ENCODE peak calls at places on chromosomes 7 and 10, in four cellular contexts. D is left ventricle myocardium inferior, N is heart right ventricle, P is mammary epithelial cell. U is an unnamed sample.

GRCh38 chr7:4670791-4671190 is 11.3 kb upstream of the FOXK1 start:
- DNase-seq in D (no peak), N (no peak), P (no peak), U (no peak)

GRCh38 chr10:24382045-24382444 is 173.1 kb downstream of the KIAA1217 start:
- DNase-seq in D (no peak), N (no peak), P (no peak), U (no peak)

GRCh38 chr7:80014507-80014906 is 120.1 kb upstream of the GNAI1 start:
- DNase-seq in D (no peak), N (no peak), P (peak; percentile 1), U (no peak)

GRCh38 chr10:117198088-117198487 is 799 bp downstream of the KCNK18 start:
- DNase-seq in D (no peak), N (no peak), P (no peak), U (no peak)

GRCh38 chr7:110442386-110442837 is 648.5 kb upstream of the LRRN3 start:
- DNase-seq in D (no peak), N (no peak), P (peak; percentile 40), U (peak; percentile 44)

GRCh38 chr10:102627446-102628293 is 16.6 kb upstream of the TRIM8 start:
- DNase-seq in D (peak; percentile 49), N (peak; percentile 55), P (peak; percentile 66), U (no peak)

GRCh38 chr7:564176-564890 is 44.7 kb upstream of the PDGFA start:
- DNase-seq in D (no peak), N (no peak), P (no peak), U (no peak)

GRCh38 chr7:158684329-158684728 is 20.3 kb downstream of the NCAPG2 start:
- DNase-seq in D (no peak), N (no peak), P (no peak), U (no peak)

GRCh38 chr10:69645296-69645665 is 15.2 kb downstream of the FAM241B start:
- DNase-seq in D (no peak), N (no peak), P (no peak), U (no peak)

GRCh38 chr7:127819975-127820778 is 168.2 kb downstream of the SND1 start:
- DNase-seq in D (no peak), N (no peak), P (peak; percentile 11), U (no peak)

GRCh38 chr10:119132521-119133345 is 28.8 kb downstream of the DENND10 start:
- DNase-seq in D (no peak), N (no peak), P (no peak), U (no peak)

GRCh38 chr10:126131338-126131737 is 235.0 kb downstream of the FANK1 start:
- DNase-seq in D (no peak), N (no peak), P (no peak), U (no peak)

GRCh38 chr10:114631678-114632417 is 26.2 kb downstream of the ABLIM1 start:
- DNase-seq in D (peak; percentile 56), N (peak; percentile 57), P (no peak), U (peak; percentile 49)

GRCh38 chr7:116501425-116502167 is 2.1 kb downstream of the CAV2 start:
- DNase-seq in D (peak; percentile 30), N (no peak), P (peak; percentile 48), U (no peak)

GRCh38 chr10:58967551-58968418 is 208.7 kb upstream of the PHYHIPL start:
- DNase-seq in D (peak; percentile 18), N (peak; percentile 30), P (peak; percentile 19), U (peak; percentile 58)

GRCh38 chr7:112550468-112551060 is 69.8 kb downstream of the LSMEM1 start:
- DNase-seq in D (no peak), N (no peak), P (peak; percentile 60), U (peak; percentile 15)

GRCh38 chr7:140036224-140036651 is 26.5 kb downstream of the PARP12 start:
- DNase-seq in D (no peak), N (no peak), P (no peak), U (no peak)

GRCh38 chr7:23334482-23335056 is 35.4 kb downstream of the MALSU1 start:
- DNase-seq in D (no peak), N (no peak), P (peak; percentile 97), U (peak; percentile 80)

GRCh38 chr10:33235951-33236350 is 98.5 kb downstream of the NRP1 start:
- DNase-seq in D (no peak), N (no peak), P (no peak), U (no peak)

GRCh38 chr7:17774248-17774647 is 166.0 kb downstream of the SNX13 start:
- DNase-seq in D (no peak), N (no peak), P (peak; percentile 88), U (peak; percentile 73)

GRCh38 chr7:102064361-102065025 is 222.2 kb upstream of the SH2B2 start:
- DNase-seq in D (peak; percentile 52), N (peak; percentile 31), P (peak; percentile 64), U (no peak)

GRCh38 chr10:119642556-119643111 is 8.5 kb upstream of the BAG3 start:
- DNase-seq in D (no peak), N (no peak), P (peak; percentile 43), U (peak; percentile 68)

GRCh38 chr10:77004917-77005564 is 632.6 kb downstream of the KCNMA1 start:
- DNase-seq in D (no peak), N (no peak), P (peak; percentile 41), U (peak; percentile 4)

GRCh38 chr7:107170051-107170661 is 1.4 kb downstream of the HBP1 start:
- DNase-seq in D (no peak), N (no peak), P (no peak), U (no peak)

DNA sequence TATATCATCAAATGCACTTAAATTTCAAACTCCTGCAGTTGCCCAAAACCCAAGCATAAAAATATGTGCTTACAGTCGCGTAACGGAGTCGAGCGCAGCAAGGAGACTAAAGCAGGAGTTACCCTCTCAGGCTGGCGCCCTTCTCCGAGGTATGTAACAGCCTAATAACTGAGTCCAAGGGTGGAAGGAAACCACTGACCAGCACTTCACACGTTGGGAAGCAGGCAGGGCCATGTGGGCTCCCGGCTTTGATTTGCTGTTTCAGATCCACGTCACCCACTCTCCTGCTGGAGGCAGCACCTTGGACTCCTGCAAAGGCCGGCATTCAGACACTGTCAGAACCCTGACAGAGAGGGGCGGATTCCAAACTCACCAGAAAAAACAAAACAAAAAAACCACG is 123.8 kb downstream of the DIP2C start:
- DNase-seq in D (no peak), N (no peak), P (no peak), U (no peak)
- H3K27me3 ChIP-seq in D (no peaks in the 10 kb centered on the region), N (no peaks in the 10 kb centered on the region), P (no peaks in the 10 kb centered on the region), U (peaks cover 65% of the 10 kb centered on the region)

GRCh38 chr10:78035933-78036583 is 2.4 kb downstream of the RPS24 start:
- DNase-seq in D (no peak), N (no peak), P (no peak), U (no peak)
- H3K4me3 ChIP-seq in D (no peak overlapping the region), N (no peak overlapping the region), P (peak overlapping the region; percentile 72), U (peak overlapping the region; percentile 86)

GRCh38 chr7:156935250-156935649 is 14.3 kb upstream of the NOM1 start:
- DNase-seq in D (no peak), N (no peak), P (peak; percentile 59), U (no peak)
- H3K27me3 ChIP-seq in D (peaks cover 36% of the 10 kb centered on the region), N (peaks cover 1% of the 10 kb centered on the region), P (no peaks in the 10 kb centered on the region), U (peaks cover 4% of the 10 kb centered on the region)

DNA sequence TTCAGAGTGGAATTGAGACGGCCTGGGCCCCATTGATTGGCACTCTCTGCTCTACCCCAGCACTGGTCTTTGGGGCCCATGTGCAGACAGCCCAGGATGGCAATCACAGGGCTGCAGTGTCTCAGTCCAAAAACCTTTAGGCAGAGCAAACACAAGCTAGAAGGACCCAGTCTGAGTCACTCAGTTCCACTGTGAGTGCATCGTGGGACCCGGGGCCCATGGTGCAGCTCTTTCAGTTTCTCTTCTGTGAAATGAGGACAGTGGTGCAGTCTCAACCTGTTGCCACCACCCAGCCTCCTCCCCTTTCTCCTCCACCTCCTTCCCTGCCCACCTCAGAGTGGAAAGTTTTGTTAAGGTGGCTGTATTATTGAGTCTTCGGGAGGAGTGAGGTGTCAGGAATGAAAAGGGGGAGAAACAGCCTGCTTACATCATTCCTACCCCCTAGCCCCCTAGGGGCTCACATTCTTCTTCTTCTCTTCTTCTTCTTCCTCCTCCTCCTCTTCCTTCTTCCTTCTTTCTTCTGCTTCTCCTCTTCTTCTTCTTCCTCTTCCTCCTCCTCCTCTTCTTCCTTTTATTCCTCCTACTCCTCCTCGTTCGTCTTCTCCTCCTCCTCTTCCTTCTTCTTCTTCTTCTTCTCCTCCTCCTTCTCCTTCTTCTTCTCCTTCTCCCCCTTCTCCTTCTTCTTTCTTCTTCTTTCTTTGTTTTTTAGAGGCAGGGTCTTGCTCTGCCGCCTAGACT is 19.5 kb upstream of the CARD11 start:
- DNase-seq in D (no peak), N (no peak), P (no peak), U (no peak)
- H3K4me3 ChIP-seq in D (no peak overlapping the region), N (no peak overlapping the region), P (no peak overlapping the region), U (no peak overlapping the region)

GRCh38 chr7:94922457-94922856 is 15.1 kb downstream of the PPP1R9A start:
- DNase-seq in D (no peak), N (no peak), P (no peak), U (no peak)
- H3K27me3 ChIP-seq in D (no peaks in the 10 kb centered on the region), N (no peaks in the 10 kb centered on the region), P (no peaks in the 10 kb centered on the region), U (no peaks in the 10 kb centered on the region)

GRCh38 chr10:14837003-14837755 is 658 bp downstream of the CDNF start:
- DNase-seq in D (no peak), N (no peak), P (peak; percentile 40), U (no peak)

GRCh38 chr10:14833106-14833505 is 4.7 kb downstream of the CDNF start:
- DNase-seq in D (no peak), N (no peak), P (no peak), U (no peak)

GRCh38 chr10:14838582-14839304 is 637 bp downstream of the HSPA14 start:
- DNase-seq in D (peak; percentile 29), N (peak; percentile 39), P (peak; percentile 17), U (peak; percentile 7)

GRCh38 chr10:14837756-14838581 is at the start of the genes CDNF, HSPA14 and MSANTD7:
- DNase-seq in D (peak; percentile 99), N (peak; percentile 100), P (peak; percentile 99), U (peak; percentile 94)

GRCh38 chr10:14834588-14834987 is 3.2 kb downstream of the CDNF start:
- DNase-seq in D (no peak), N (no peak), P (no peak), U (no peak)
- H3K4me3 ChIP-seq in D (no peak overlapping the region), N (no peak overlapping the region), P (no peak overlapping the region), U (no peak overlapping the region)

GRCh38 chr7:105876964-105877601 is 684 bp upstream of the ATXN7L1 start:
- DNase-seq in D (peak; percentile 32), N (peak; percentile 40), P (peak; percentile 29), U (peak; percentile 47)

GRCh38 chr7:105880571-105881330 is 4.4 kb upstream of the ATXN7L1 start:
- DNase-seq in D (no peak), N (no peak), P (no peak), U (no peak)

GRCh38 chr7:105879782-105880181 is 3.4 kb upstream of the ATXN7L1 start:
- DNase-seq in D (no peak), N (no peak), P (no peak), U (no peak)

GRCh38 chr7:105877736-105878135 is 1.3 kb upstream of the ATXN7L1 start:
- DNase-seq in D (no peak), N (no peak), P (no peak), U (no peak)

GRCh38 chr7:105878746-105879605 is 2.6 kb upstream of the ATXN7L1 start:
- DNase-seq in D (no peak), N (no peak), P (no peak), U (no peak)
- H3K27me3 ChIP-seq in D (no peaks in the 10 kb centered on the region), N (peaks cover 18% of the 10 kb centered on the region), P (no peaks in the 10 kb centered on the region), U (no peaks in the 10 kb centered on the region)

DNA sequence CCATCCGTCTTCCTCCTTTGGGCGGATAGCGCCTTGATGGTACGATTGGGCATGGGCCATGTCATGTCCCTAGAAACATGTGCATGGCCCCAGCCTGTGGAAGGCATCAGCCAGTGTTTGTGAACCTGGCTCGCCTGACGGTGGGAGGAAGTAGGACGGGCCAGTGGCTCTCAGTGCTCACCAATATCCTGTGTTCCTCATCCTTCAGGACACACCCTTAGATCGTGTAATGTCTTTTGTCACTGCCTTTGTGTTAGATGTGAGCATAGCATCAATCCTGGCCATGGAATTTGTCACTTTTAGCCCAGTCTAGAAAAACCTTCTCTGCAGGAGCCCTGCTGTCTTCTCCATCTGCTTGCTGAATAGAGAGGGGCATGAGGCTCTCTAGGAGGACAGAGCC is 77.6 kb downstream of the PFKFB3 start:
- DNase-seq in D (no peak), N (no peak), P (no peak), U (no peak)
- H3K4me3 ChIP-seq in D (no peak overlapping the region), N (no peak overlapping the region), P (no peak overlapping the region), U (no peak overlapping the region)

U was measured in PC-9.